ENCODE peak calls at places on chromosome 21, in eight cellular contexts. M, N, F, P, R, X, G and A are unnamed samples.

GRCh38 chr21:15667010-15667409 is 62.8 kb upstream of the USP25 start:
- DNase-seq in M (no peak), N (no peak), F (no peak), P (no peak), R (no peak), X (no peak), G (no peak), A (no peak)

GRCh38 chr21:38859852-38860251 is 54.1 kb downstream of the ETS2 start:
- DNase-seq in M (no peak), N (no peak), F (no peak), P (no peak), R (no peak), X (no peak), G (no peak), A (no peak)

GRCh38 chr21:24280591-24280990 is 1326.7 kb downstream of the MRPL39 start:
- DNase-seq in M (no peak), N (no peak), F (no peak), P (no peak), R (no peak), X (no peak), G (no peak), A (no peak)

GRCh38 chr21:41164981-41165650 is 2.8 kb upstream of the BACE2 start:
- DNase-seq in M (no peak), N (no peak), F (peak), P (no peak), R (peak), X (no peak), G (no peak), A (no peak)

GRCh38 chr21:38181101-38181500 is 75.7 kb upstream of the KCNJ15 start:
- DNase-seq in M (no peak), N (no peak), F (no peak), P (no peak), R (no peak), X (no peak), G (no peak), A (no peak)

GRCh38 chr21:14482165-14482564 is 64.0 kb downstream of the SAMSN1 start:
- DNase-seq in M (no peak), N (no peak), F (no peak), P (no peak), R (no peak), X (no peak), G (no peak), A (peak)

GRCh38 chr21:44790401-44790800 is 11.2 kb downstream of the UBE2G2 start:
- DNase-seq in M (no peak), N (no peak), F (no peak), P (no peak), R (no peak), X (no peak), G (no peak), A (no peak)

GRCh38 chr21:26798856-26799751 is 46.1 kb downstream of the ADAMTS1 start:
- DNase-seq in M (no peak), N (no peak), F (no peak), P (no peak), R (no peak), X (no peak), G (no peak), A (peak)

GRCh38 chr21:27173052-27173451 is 206.2 kb upstream of the ADAMTS5 start:
- DNase-seq in M (no peak), N (no peak), F (no peak), P (no peak), R (no peak), X (no peak), G (no peak), A (no peak)

GRCh38 chr21:14752006-14752909 is 206.1 kb upstream of the SAMSN1 start:
- DNase-seq in M (no peak), N (no peak), F (no peak), P (no peak), R (no peak), X (no peak), G (no peak), A (no peak)

GRCh38 chr21:28160378-28160777 is 832.3 kb downstream of the LTN1 start:
- DNase-seq in M (no peak), N (no peak), F (no peak), P (no peak), R (no peak), X (no peak), G (no peak), A (no peak)

GRCh38 chr21:44371596-44371995 is 18.2 kb downstream of the TRPM2 start:
- DNase-seq in M (no peak), N (no peak), F (no peak), P (no peak), R (no peak), X (no peak), G (no peak), A (no peak)

GRCh38 chr21:41446571-41446970 is 20.5 kb downstream of the MX1 start:
- DNase-seq in M (no peak), N (no peak), F (no peak), P (no peak), R (no peak), X (no peak), G (no peak), A (no peak)

GRCh38 chr21:32335601-32336575 is 37.2 kb downstream of the MRAP start:
- DNase-seq in M (no peak), N (no peak), F (no peak), P (no peak), R (no peak), X (no peak), G (no peak), A (no peak)

GRCh38 chr21:15015622-15016471 is 49.0 kb downstream of the NRIP1 start:
- DNase-seq in M (no peak), N (no peak), F (no peak), P (no peak), R (no peak), X (no peak), G (no peak), A (no peak)

GRCh38 chr21:19468981-19469715 is 1065.6 kb upstream of the TMPRSS15 start:
- DNase-seq in M (no peak), N (no peak), F (no peak), P (no peak), R (no peak), X (no peak), G (no peak), A (no peak)

GRCh38 chr21:21682172-21682571 is 684.0 kb downstream of the NCAM2 start:
- DNase-seq in M (no peak), N (no peak), F (no peak), P (no peak), R (no peak), X (no peak), G (no peak), A (no peak)

GRCh38 chr21:44485254-44485793 is 30.0 kb downstream of the LRRC3 start:
- DNase-seq in M (peak), N (no peak), F (peak), P (peak), R (no peak), X (peak), G (peak), A (no peak)

GRCh38 chr21:41684381-41685245 is 82.2 kb downstream of the RIPK4 start:
- DNase-seq in M (no peak), N (no peak), F (no peak), P (no peak), R (peak), X (no peak), G (no peak), A (no peak)

GRCh38 chr21:39658066-39658465 is 45.3 kb downstream of the B3GALT5 start:
- DNase-seq in M (no peak), N (no peak), F (no peak), P (no peak), R (no peak), X (no peak), G (no peak), A (no peak)

GRCh38 chr21:45015469-45015860 is 58.9 kb upstream of the ADARB1 start:
- DNase-seq in M (no peak), N (no peak), F (no peak), P (no peak), R (no peak), X (no peak), G (no peak), A (no peak)

GRCh38 chr21:32087452-32087851 is 191.4 kb downstream of the MIS18A start:
- DNase-seq in M (no peak), N (no peak), F (no peak), P (no peak), R (no peak), X (no peak), G (no peak), A (no peak)

GRCh38 chr21:26709090-26709489 is 136.0 kb upstream of the CYYR1 start:
- DNase-seq in M (no peak), N (no peak), F (no peak), P (no peak), R (no peak), X (no peak), G (no peak), A (no peak)

GRCh38 chr21:42164064-42164789 is 54.7 kb upstream of the ABCG1 start:
- DNase-seq in M (peak), N (no peak), F (peak), P (peak), R (peak), X (peak), G (no peak), A (no peak)

GRCh38 chr21:39430457-39430856 is 15.1 kb downstream of the LCA5L start:
- DNase-seq in M (no peak), N (no peak), F (no peak), P (peak), R (no peak), X (peak), G (no peak), A (no peak)

GRCh38 chr21:37758997-37759396 is 157.3 kb downstream of the KCNJ6 start:
- DNase-seq in M (no peak), N (no peak), F (peak), P (peak), R (peak), X (peak), G (peak), A (no peak)

DNA sequence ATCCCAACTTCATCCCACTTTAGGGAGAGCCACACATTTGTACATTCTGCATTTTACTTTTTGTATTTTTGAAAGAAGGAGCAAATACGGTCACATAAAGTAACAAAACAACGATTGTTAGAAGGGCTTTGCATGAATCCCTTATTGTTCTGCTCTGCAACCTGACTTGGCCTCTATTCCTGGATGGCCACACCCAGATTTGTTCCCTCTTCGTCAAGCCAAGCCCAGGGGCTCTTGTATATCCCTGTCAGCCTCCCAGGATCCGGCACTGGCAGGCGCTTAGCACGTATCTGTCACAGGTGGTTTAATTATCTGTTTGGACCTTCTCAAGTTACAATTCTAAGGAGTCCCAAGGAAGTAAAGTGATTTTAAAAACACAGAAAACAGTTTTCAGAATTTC is 28.0 kb downstream of the CRYAA start:
- DNase-seq in M (no peak), N (no peak), F (no peak), P (no peak), R (no peak), X (no peak), G (no peak), A (no peak)
- TF ChIP-seq POLR2AphosphoS5 in M (no peak), N (no peak), F (no peak), P (no peak), R (no peak), X (no peak), G (no peak), A (no peak)

GRCh38 chr21:36699546-36700294 is 805 bp downstream of the SIM2 start:
- DNase-seq in M (no peak), N (no peak), F (no peak), P (no peak), R (no peak), X (peak), G (peak), A (no peak)

GRCh38 chr21:36698160-36699025 is 522 bp upstream of the SIM2 start:
- DNase-seq in M (peak), N (no peak), F (no peak), P (no peak), R (no peak), X (peak), G (peak), A (no peak)

GRCh38 chr21:36697473-36698159 is 1.3 kb upstream of the SIM2 start:
- DNase-seq in M (no peak), N (no peak), F (no peak), P (no peak), R (no peak), X (peak), G (peak), A (no peak)

GRCh38 chr21:36700961-36701911 is 2.3 kb downstream of the SIM2 start:
- DNase-seq in M (no peak), N (no peak), F (no peak), P (no peak), R (no peak), X (peak), G (peak), A (no peak)

DNA sequence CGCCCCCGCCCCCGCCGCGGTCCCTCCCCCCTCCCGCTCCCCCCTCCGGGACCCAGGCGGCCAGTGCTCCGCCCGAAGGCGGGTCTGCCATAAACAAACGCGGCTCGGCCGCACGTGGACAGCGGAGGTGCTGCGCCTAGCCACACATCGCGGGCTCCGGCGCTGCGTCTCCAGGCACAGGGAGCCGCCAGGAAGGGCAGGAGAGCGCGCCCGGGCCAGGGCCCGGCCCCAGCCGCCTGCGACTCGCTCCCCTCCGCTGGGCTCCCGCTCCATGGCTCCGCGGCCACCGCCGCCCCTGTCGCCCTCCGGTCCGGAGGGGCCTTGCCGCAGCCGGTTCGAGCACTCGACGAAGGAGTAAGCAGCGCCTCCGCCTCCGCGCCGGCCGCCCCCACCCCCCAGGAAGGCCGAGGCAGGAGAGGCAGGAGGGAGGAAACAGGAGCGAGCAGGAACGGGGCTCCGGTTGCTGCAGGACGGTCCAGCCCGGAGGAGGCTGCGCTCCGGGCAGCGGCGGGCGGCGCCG is at the start of gene SIM2:
- DNase-seq in M (peak), N (no peak), F (no peak), P (peak), R (no peak), X (peak), G (no peak), A (no peak)
- TF ChIP-seq EZH2 in M (no peak), N (no peak), F (peak), P (no peak), R (no peak), X (peak), G (no peak), A (no peak)

GRCh38 chr21:29192999-29193563 is 62.6 kb downstream of the MAP3K7CL start:
- DNase-seq in M (no peak), N (no peak), F (no peak), P (no peak), R (no peak), X (no peak), G (no peak), A (peak)
- TF ChIP-seq POLR2AphosphoS5 in M (no peak), N (no peak), F (no peak), P (no peak), R (no peak), X (no peak), G (no peak), A (peak)

DNA sequence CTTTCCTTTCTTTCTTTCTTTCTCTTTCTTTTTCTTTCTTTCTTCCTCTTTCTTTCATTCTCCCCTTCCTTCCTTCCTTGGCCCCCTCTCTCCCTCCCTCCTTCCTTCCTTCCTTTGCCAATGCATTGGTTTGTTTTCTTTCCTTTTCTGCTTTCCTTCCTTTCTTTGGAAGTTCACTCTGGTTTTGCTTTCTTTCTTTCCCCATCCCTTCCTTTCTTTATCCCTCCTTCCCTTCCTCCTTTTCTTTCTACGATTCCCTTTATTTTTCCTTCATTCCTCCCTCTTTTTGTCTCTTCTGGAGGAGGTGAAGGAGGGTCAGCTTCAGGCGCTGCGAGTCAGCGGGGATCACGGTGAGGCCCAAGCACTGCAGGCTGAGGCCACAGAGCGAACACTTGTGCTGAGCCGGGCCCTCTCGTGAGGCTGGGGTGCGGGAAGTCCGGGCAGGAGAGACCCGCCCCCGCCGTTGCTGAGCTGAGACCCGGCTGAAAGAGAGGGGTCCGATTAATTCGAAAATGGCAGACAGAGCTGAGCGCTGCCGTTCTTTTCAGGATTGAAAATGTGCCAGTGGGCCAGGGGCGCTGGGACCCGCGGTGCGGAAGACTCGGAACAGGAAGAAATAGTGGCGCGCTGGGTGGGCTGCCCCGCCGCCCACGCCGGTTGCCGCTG is 1.5 kb downstream of the SIM2 start:
- DNase-seq in M (no peak), N (no peak), F (no peak), P (no peak), R (no peak), X (peak), G (peak), A (no peak)
- TF ChIP-seq EZH2 in M (no peak), N (no peak), F (peak), P (no peak), R (no peak), X (peak), G (peak), A (no peak)

GRCh38 chr21:17538576-17538975 is 25.7 kb downstream of the CXADR start:
- DNase-seq in M (no peak), N (no peak), F (no peak), P (no peak), R (no peak), X (no peak), G (no peak), A (no peak)

GRCh38 chr21:17539743-17540341 is 27.0 kb downstream of the CXADR start:
- DNase-seq in M (no peak), N (no peak), F (no peak), P (no peak), R (no peak), X (peak), G (no peak), A (no peak)

GRCh38 chr21:17539323-17539722 is 26.5 kb downstream of the CXADR start:
- DNase-seq in M (no peak), N (no peak), F (no peak), P (no peak), R (no peak), X (no peak), G (no peak), A (no peak)

GRCh38 chr21:17540530-17540929 is 27.7 kb downstream of the CXADR start:
- DNase-seq in M (no peak), N (no peak), F (peak), P (no peak), R (no peak), X (no peak), G (no peak), A (no peak)

DNA sequence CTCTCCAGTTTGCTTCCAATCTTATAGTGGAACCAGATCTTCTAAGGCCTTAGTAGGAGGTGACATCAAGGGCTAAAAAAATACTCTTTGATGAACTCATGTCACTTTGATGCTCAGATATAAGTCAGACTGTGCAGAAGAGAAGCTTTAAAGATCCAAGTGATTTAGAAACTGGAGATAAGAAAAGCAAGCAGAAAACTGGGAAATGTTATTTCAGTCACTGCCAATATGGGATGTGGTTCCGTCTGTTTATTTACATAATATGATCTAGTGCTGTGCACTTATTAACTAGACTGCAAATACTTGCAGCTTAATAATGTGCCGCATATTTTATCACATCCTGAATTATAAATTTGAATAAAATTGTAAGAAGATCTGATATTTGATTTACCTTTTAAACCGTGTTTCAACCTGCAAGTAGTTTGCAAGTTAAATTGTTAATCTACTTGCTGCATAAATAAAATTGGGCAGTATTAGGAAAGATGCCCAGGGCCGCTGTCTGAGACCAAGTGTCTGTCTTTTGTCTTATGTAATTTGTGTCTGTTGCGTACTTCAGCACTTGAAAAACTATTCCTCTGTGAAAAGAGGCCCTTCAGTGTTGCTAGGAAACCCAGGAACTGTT is 29.6 kb downstream of the CXADR start:
- DNase-seq in M (no peak), N (no peak), F (peak), P (no peak), R (peak), X (no peak), G (no peak), A (no peak)
- TF ChIP-seq POLR2AphosphoS5 in M (no peak), N (no peak), F (no peak), P (no peak), R (no peak), X (no peak), G (no peak), A (no peak)

GRCh38 chr21:34861302-34861701 is 187.8 kb downstream of the RUNX1 start:
- DNase-seq in M (no peak), N (no peak), F (no peak), P (no peak), R (no peak), X (no peak), G (no peak), A (no peak)

GRCh38 chr21:34859976-34860653 is 189.0 kb downstream of the RUNX1 start:
- DNase-seq in M (no peak), N (no peak), F (no peak), P (no peak), R (no peak), X (no peak), G (no peak), A (no peak)

GRCh38 chr21:34857122-34857713 is 188.4 kb downstream of the CLIC6 start:
- DNase-seq in M (no peak), N (no peak), F (peak), P (no peak), R (no peak), X (no peak), G (no peak), A (no peak)

GRCh38 chr21:34857874-34858273 is 189.1 kb downstream of the CLIC6 start:
- DNase-seq in M (no peak), N (no peak), F (no peak), P (no peak), R (no peak), X (peak), G (no peak), A (no peak)

GRCh38 chr21:34858559-34858958 is 189.8 kb downstream of the CLIC6 start:
- DNase-seq in M (no peak), N (no peak), F (no peak), P (no peak), R (no peak), X (no peak), G (no peak), A (no peak)
- TF ChIP-seq EZH2 in M (no peak), N (no peak), F (no peak), P (no peak), R (no peak), X (no peak), G (no peak), A (no peak)

DNA sequence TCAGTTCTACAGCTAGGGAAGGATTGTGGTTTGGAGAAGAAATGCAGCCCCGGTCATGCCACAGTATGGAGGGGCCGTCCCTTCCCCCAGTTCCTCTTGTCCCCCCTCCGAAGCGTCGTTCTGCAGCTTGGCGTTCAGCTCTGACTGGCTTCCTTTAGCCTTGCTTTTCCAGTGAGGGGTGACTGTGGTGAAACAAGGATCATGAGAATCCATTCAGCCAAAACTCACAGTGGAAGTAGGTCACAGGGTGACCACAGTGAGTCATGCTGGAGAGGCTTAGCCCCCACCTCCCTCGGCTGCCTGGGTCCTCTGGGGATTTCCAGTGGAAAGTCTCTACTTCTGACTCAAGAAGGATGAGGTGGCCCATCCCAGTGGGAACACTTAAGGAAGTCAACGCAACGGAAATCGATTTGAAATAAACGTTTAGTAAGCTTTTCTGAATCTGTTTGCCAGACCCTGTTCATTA is 37.3 kb upstream of the COL6A2 start:
- DNase-seq in M (no peak), N (no peak), F (no peak), P (no peak), R (no peak), X (no peak), G (no peak), A (no peak)
- TF ChIP-seq POLR2AphosphoS5 in M (no peak), N (no peak), F (no peak), P (no peak), R (no peak), X (no peak), G (no peak), A (no peak)